ENCODE peak calls at places on chromosomes 3 and 15, in seven cellular contexts. O, D, L, E, Y, B and S are unnamed samples.
A peak's percentile ranks its signal among the peaks of the same experiment; 100 is the strongest.

GRCh38 chr15:39624806-39625205 is 43.9 kb downstream of the THBS1 start:
- DNase-seq in O (peak; percentile 92), D (peak; percentile 69), L (peak; percentile 81), E (peak; percentile 77), Y (peak; percentile 91), B (peak; percentile 78), S (peak; percentile 88)

GRCh38 chr3:140823106-140823505 is 118.5 kb upstream of the SLC25A36 start:
- DNase-seq in O (no peak), D (no peak), L (no peak), E (no peak), Y (no peak), B (no peak), S (no peak)

GRCh38 chr3:126963261-126964190 is 19.4 kb upstream of the PLXNA1 start:
- DNase-seq in O (no peak), D (no peak), L (no peak), E (no peak), Y (no peak), B (peak; percentile 49), S (no peak)

GRCh38 chr3:25335429-25335828 is 92.6 kb upstream of the RARB start:
- DNase-seq in O (no peak), D (no peak), L (no peak), E (no peak), Y (no peak), B (no peak), S (no peak)

GRCh38 chr3:42934910-42935309 is 29.0 kb downstream of the ZNF662 start:
- DNase-seq in O (no peak), D (no peak), L (no peak), E (no peak), Y (no peak), B (no peak), S (no peak)

GRCh38 chr15:33148129-33148850 is 46.2 kb downstream of the FMN1 start:
- DNase-seq in O (no peak), D (no peak), L (no peak), E (no peak), Y (no peak), B (no peak), S (no peak)

GRCh38 chr3:119427669-119428068 is 35.7 kb downstream of the TMEM39A start:
- DNase-seq in O (no peak), D (no peak), L (no peak), E (no peak), Y (no peak), B (no peak), S (no peak)

GRCh38 chr3:149519912-149520311 is 45.4 kb downstream of the TM4SF4 start:
- DNase-seq in O (no peak), D (no peak), L (no peak), E (no peak), Y (no peak), B (no peak), S (no peak)

GRCh38 chr3:136955813-136956212 is 2.0 kb upstream of the IL20RB start:
- DNase-seq in O (peak; percentile 93), D (no peak), L (no peak), E (peak; percentile 69), Y (no peak), B (no peak), S (peak; percentile 68)

DNA sequence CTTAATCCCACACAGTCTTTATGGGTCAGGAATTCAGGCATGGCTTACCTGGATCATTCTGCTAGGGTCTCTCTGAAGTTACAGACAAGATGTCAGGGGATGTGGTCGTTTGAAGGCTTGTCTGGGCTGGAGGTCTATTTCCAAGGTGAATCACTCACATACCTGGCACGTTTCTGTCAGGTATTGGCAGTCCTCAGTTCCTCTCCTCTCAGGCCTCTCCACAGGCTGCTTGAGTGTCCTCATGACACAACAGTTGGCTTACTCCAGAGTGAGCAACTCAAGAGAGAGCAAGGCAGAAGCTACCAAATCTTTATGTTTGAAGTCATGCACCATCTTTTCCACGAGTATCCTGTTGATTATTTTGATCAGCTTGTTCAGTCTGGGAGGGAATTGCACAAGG is 43.9 kb upstream of the PARP14 start:
- DNase-seq in O (no peak), D (no peak), L (no peak), E (no peak), Y (no peak), B (no peak), S (no peak)
- H3K4me1 ChIP-seq in O (peaks cover 8% of the 10 kb centered on the region), D (no peaks in the 10 kb centered on the region), L (no peaks in the 10 kb centered on the region), E (no peaks in the 10 kb centered on the region), Y (no peaks in the 10 kb centered on the region), B (no peaks in the 10 kb centered on the region), S (peaks cover 7% of the 10 kb centered on the region)

DNA sequence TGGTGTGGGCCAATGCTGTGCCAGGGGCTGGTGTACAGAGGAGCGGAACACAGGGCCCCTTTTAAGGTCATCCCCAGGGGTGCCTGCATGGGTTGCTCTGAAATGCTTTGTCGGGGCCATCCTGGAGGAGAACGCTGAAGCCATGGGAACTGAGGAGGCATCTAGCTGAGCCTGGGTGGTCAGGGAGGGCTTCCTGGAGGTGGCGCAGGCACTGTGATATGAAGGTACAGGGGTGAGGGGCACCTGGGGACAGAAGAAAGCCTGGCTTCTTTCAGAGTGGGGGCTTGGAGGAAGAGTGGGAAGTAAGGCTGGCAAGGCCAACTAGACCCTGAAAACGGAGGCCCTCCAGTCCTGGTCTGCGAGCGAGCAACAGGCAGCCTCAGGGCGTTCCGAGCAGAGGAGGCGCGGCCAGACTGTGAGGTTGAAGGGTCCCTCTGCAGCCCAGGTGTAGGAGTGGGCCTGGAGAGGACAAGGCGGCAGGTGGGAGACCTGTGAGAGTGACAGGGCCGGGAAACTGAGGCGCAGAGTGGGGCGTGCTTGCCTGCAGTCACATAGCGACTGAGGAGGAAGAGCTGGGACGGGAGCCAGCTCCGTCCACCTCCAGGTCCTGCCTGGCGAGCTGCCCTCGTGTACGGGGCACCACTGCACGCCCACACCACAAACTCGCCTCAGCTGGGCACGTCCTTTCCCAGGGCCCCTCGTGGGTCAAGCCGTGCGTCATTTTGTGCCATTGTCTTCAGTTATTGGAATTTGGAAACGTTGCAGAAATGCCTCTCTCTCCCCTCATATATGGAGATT is 4.1 kb downstream of the FBLN2 start:
- DNase-seq in O (no peak), D (no peak), L (no peak), E (no peak), Y (no peak), B (no peak), S (no peak)
- H3K4me1 ChIP-seq in O (peaks cover 6% of the 10 kb centered on the region), D (no peaks in the 10 kb centered on the region), L (peaks cover 53% of the 10 kb centered on the region), E (no peaks in the 10 kb centered on the region), Y (no peaks in the 10 kb centered on the region), B (peaks cover 3% of the 10 kb centered on the region), S (no peaks in the 10 kb centered on the region)

GRCh38 chr3:134363381-134363755 is 10.9 kb downstream of the AMOTL2 start:
- DNase-seq in O (no peak), D (no peak), L (no peak), E (no peak), Y (no peak), B (peak; percentile 76), S (no peak)

GRCh38 chr3:134361162-134361831 is 12.9 kb downstream of the AMOTL2 start:
- DNase-seq in O (no peak), D (peak; percentile 17), L (no peak), E (no peak), Y (no peak), B (peak; percentile 59), S (no peak)

GRCh38 chr3:134364061-134364935 is 9.9 kb downstream of the AMOTL2 start:
- DNase-seq in O (peak; percentile 93), D (peak; percentile 96), L (no peak), E (peak; percentile 87), Y (no peak), B (peak; percentile 90), S (peak; percentile 94)

GRCh38 chr3:134362670-134363380 is 11.4 kb downstream of the AMOTL2 start:
- DNase-seq in O (no peak), D (no peak), L (no peak), E (no peak), Y (no peak), B (peak; percentile 58), S (no peak)

DNA sequence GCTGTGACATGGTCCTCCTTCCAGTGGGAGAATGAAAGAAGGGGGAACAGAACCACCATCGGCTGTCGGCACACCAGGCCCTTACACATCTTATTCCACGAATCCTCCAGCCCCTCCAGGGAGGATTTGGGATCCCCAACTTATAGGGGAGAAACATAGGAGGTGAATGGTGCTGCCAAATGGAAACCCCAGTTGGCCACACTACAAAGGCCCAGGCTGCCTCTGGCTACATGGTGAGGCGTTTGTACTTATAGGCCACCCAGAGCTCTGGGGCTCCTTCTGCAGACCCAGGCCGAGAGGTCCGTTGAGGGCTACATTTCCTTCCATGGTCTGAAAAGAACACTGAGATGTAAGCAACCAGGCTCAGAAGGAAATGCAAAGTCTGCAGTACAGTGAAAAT is 12.0 kb downstream of the AMOTL2 start:
- DNase-seq in O (no peak), D (peak; percentile 16), L (no peak), E (no peak), Y (no peak), B (peak; percentile 45), S (no peak)
- H3K4me1 ChIP-seq in O (peaks cover 84% of the 10 kb centered on the region), D (peaks cover 52% of the 10 kb centered on the region), L (peaks cover 20% of the 10 kb centered on the region), E (peaks cover 12% of the 10 kb centered on the region), Y (peaks cover 24% of the 10 kb centered on the region), B (peaks cover 28% of the 10 kb centered on the region), S (peaks cover 64% of the 10 kb centered on the region)

GRCh38 chr3:194686816-194687637 is 1.3 kb downstream of the FAM43A start:
- DNase-seq in O (peak; percentile 57), D (no peak), L (peak; percentile 34), E (peak; percentile 48), Y (peak; percentile 55), B (peak; percentile 89), S (peak; percentile 34)
- H3K4me1 ChIP-seq in O (peaks cover 54% of the 10 kb centered on the region), D (no peaks in the 10 kb centered on the region), L (peaks cover 48% of the 10 kb centered on the region), E (peaks cover 14% of the 10 kb centered on the region), Y (peaks cover 37% of the 10 kb centered on the region), B (peaks cover 40% of the 10 kb centered on the region), S (peaks cover 42% of the 10 kb centered on the region)

DNA sequence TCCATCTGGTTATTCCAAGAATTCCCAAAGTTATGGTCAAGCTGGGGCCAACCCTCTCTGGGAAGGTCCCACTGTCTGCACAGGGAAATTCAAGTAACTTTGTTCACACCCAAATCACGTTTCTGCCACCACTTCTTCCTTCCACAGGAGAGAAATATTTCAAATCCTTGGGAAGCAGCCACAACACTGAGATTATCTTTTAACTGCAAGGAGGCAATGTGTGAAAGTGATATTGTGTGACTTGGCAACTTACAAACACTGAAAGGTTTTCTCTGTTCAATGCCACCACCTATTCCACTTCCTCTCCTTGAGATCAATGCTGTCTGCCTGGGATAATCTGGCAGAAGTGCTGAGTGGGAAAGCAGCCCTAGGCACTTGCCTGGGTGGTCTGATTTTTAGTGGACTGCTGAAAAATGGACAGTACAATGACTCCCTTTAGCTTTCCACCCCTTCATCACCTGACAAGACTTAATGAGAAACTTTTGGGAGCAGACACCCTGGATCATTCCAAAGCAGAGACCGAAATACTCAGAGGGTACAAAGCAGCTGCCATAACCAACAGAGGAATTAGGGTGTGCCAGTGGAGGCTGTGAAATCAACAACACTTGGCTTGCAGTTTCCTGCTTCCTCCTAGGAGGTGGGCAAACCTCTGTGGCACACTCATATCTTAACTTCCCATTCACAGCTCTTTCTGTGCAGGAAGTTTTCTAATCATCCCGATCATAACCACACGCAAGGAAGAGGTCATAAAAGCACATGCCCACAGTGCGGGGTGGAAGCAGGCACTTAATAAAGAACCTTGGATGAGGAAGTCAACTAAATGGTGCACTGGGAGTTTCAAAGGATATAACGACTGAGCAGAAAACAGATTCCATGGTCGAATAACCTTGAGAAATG is 5.4 kb downstream of the SCAMP2 start:
- DNase-seq in O (no peak), D (peak; percentile 18), L (no peak), E (peak; percentile 69), Y (no peak), B (no peak), S (no peak)
- H3K4me1 ChIP-seq in O (peaks cover 18% of the 10 kb centered on the region), D (peaks cover 38% of the 10 kb centered on the region), L (peaks cover 83% of the 10 kb centered on the region), E (peaks cover 54% of the 10 kb centered on the region), Y (peaks cover 80% of the 10 kb centered on the region), B (peaks cover 62% of the 10 kb centered on the region), S (peaks cover 41% of the 10 kb centered on the region)